ENCODE peak calls at places on chromosome 5, in five cellular contexts. J is foreskin fibroblast, M is spleen, X is adrenal gland, L is MM.1S. E is an unnamed sample.

GRCh38 chr5:80186634-80187033 is 69.2 kb downstream of the SERINC5 start:
- DNase-seq in J (no peak), L (no peak), X (no peak), M (no peak), E (no peak)

GRCh38 chr5:150208187-150209015 is 18.5 kb downstream of the SLC6A7 start:
- DNase-seq in J (peak; percentile 51), L (no peak), X (no peak), M (no peak), E (no peak)

GRCh38 chr5:175649967-175650366 is 7.9 kb upstream of the HRH2 start:
- DNase-seq in J (no peak), X (no peak), M (no peak), L (no peak), E (no peak)

GRCh38 chr5:64637144-64637543 is 53.2 kb upstream of the SHISAL2B start:
- DNase-seq in J (no peak), X (no peak), M (no peak), L (no peak), E (no peak)

GRCh38 chr5:130198927-130199326 is 294.7 kb downstream of the CHSY3 start:
- DNase-seq in X (no peak), M (no peak), J (no peak), L (peak; percentile 40), E (peak; percentile 7)

GRCh38 chr5:111719773-111720172 is 37.2 kb downstream of the NREP start:
- DNase-seq in J (no peak), M (no peak), X (no peak), L (no peak), E (no peak)

GRCh38 chr5:34656700-34657549 is 797 bp downstream of the RAI14 start:
- DNase-seq in X (peak; percentile 26), J (no peak), L (no peak), M (no peak), E (no peak)

GRCh38 chr5:153402550-153402949 is 87.9 kb upstream of the GRIA1 start:
- DNase-seq in X (no peak), J (peak; percentile 40), M (no peak), L (no peak), E (peak; percentile 14)

GRCh38 chr5:150779397-150780179 is 1.0 kb downstream of the SMIM3 start:
- DNase-seq in J (peak; percentile 54), X (no peak), L (no peak), M (no peak), E (no peak)

GRCh38 chr5:112977440-112977861 is 853 bp downstream of the DCP2 start:
- DNase-seq in L (peak; percentile 18), M (no peak), X (no peak), J (no peak), E (no peak)

GRCh38 chr5:150161242-150162141 is 5.1 kb upstream of the CDX1 start:
- DNase-seq in M (peak; percentile 92), X (peak; percentile 89), L (peak; percentile 72), J (no peak), E (no peak)

GRCh38 chr5:20972419-20972925 is 984.5 kb upstream of the CDH18 start:
- DNase-seq in L (peak; percentile 76), M (no peak), J (no peak), X (no peak), E (no peak)

GRCh38 chr5:52800394-52801213 is 12.9 kb downstream of the ITGA1 start:
- DNase-seq in M (peak; percentile 91), J (peak; percentile 73), X (peak; percentile 88), L (peak; percentile 11), E (no peak)

GRCh38 chr5:92518318-92518913 is 1062.6 kb downstream of the NR2F1-AS1 start:
- DNase-seq in L (peak; percentile 72), J (peak; percentile 54), M (no peak), X (peak; percentile 22), E (peak; percentile 44)

GRCh38 chr5:463952-464351 is 21.0 kb downstream of the EXOC3 start:
- DNase-seq in J (no peak), M (peak; percentile 92), L (no peak), X (no peak), E (no peak)

GRCh38 chr5:127256886-127257597 is 33.6 kb upstream of the MEGF10 start:
- DNase-seq in J (no peak), L (no peak), M (no peak), X (no peak), E (no peak)

GRCh38 chr5:124806026-124806856 is 59.8 kb upstream of the ZNF608 start:
- DNase-seq in X (peak; percentile 91), J (peak; percentile 66), L (no peak), M (no peak), E (peak; percentile 25)

GRCh38 chr5:17882760-17883488 is 248.7 kb downstream of the TAF11L14 start:
- DNase-seq in J (no peak), L (no peak), X (no peak), M (no peak), E (no peak)

GRCh38 chr5:146474040-146474439 is 26.9 kb downstream of the TCERG1 start:
- DNase-seq in M (no peak), L (no peak), J (no peak), X (no peak), E (no peak)

GRCh38 chr5:146475190-146475801 is 28.2 kb downstream of the TCERG1 start:
- DNase-seq in L (no peak), J (no peak), M (no peak), X (no peak), E (no peak)

DNA sequence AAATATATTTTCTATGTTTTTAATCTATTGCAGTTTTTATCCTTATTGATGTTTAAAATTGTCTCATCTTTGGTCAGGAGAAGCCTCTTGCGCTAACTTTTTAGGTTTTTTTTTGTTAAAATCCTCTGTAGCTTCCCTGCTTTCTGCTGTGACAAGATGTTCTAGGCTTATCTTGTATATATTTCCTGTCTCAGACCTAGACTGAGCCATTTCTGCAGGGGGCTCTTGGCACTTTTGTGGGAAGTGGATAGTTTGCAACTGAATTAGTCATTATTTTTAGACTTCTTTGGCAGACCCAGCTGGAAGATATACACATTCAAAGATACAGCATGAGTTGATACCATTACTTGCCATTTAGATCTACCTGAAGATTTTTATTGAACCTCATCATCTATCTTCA is 28.8 kb downstream of the TCERG1 start:
- DNase-seq in X (no peak), J (no peak), L (no peak), M (no peak), E (no peak)
- TF ChIP-seq CTCF in X (no peak), J (no peak), L (no peak), M (no peak), E (no peak)

DNA sequence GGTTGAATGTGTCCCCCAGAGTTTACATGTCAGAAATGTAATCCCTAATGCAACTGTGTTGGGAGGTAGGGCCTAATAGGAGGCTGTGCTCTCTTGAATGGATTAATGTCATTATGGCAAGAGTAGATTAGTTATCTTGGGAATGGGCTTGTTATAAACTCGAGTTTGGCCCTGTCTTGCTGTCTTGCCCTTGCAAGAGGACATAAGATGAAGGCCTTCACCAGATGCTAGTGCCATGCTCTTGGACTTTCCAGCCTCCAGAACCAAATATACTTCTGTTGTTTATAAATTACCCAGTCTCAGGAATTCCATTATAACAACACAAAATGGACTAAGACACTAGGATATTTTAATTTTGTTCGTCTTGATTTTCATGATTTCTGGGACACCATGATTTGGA is 5.4 kb downstream of the PIK3R1 start:
- DNase-seq in L (no peak), M (no peak), J (no peak), X (no peak), E (no peak)
- H3K4me3 ChIP-seq in L (no peak overlapping the region), M (peak overlapping the region; percentile 89), J (no peak overlapping the region), X (no peak overlapping the region), E (no peak overlapping the region)

DNA sequence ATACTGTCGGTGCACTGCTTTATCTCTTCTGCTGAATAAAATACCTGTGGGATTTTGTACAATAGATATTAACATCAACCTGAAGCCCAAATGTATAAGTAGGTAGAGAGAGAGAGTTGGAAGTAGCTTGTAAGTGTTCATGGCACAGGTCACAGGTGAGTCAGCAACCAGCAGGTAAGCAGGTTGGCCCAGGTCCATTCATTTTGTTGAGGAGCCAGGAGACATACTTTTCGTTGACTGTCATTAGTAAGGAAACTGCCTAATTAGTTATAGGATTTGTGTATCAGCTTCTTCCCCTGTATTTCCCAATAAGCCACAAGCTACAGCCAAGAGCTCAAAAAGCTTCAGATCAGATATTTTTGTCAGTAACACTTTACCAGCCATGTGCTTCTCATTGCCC is 650.8 kb downstream of the IRX1 start:
- DNase-seq in J (no peak), X (no peak), M (no peak), L (no peak), E (no peak)
- TF ChIP-seq CTCF in J (no peak), X (no peak), M (no peak), L (no peak), E (no peak)

GRCh38 chr5:40376566-40376965 is 303.1 kb upstream of the PTGER4 start:
- DNase-seq in X (no peak), M (no peak), J (no peak), L (no peak), E (no peak)
- H3K4me3 ChIP-seq in X (no peak overlapping the region), M (no peak overlapping the region), J (no peak overlapping the region), L (no peak overlapping the region), E (no peak overlapping the region)

GRCh38 chr5:135241536-135241935 is 157.5 kb downstream of the MACROH2A1 start:
- DNase-seq in J (no peak), L (no peak), X (no peak), M (no peak), E (no peak)
- TF ChIP-seq CTCF in J (no peak), L (no peak), X (no peak), M (no peak), E (no peak)

GRCh38 chr5:115297043-115297442 is 589 bp upstream of the CCDC112 start:
- DNase-seq in J (peak; percentile 3), M (no peak), X (peak; percentile 37), L (no peak), E (no peak)
- H3K4me3 ChIP-seq in J (no peak overlapping the region), M (peak overlapping the region; percentile 98), X (no peak overlapping the region), L (peak overlapping the region; percentile 40), E (no peak overlapping the region)

DNA sequence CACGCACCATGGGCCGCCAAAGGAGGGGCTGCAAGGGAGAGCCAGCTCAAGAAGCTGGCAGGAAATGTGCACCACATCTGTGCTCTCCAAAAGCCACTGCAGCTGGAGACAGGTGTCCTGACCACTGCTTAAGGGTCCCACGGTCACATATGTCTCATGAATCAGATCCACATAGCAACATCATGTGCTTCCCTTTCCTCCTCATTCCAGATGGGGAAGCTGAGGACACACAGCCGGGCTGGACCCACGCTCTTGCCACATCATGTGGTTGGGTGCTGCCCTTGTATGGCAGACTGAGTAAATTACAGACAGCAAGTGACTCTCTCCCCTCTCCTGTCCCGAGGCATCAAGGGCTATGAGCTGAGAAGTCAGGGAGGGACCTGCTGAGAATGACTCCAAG is 58.3 kb downstream of the NSUN2 start:
- DNase-seq in L (no peak), X (no peak), M (no peak), J (no peak), E (no peak)
- TF ChIP-seq CTCF in L (no peak), X (no peak), M (no peak), J (no peak), E (no peak)

GRCh38 chr5:180289966-180290365 is 1.9 kb downstream of the MAPK9 start:
- DNase-seq in X (peak; percentile 35), M (no peak), L (no peak), J (no peak), E (no peak)
- H3K4me3 ChIP-seq in X (no peak overlapping the region), M (no peak overlapping the region), L (no peak overlapping the region), J (no peak overlapping the region), E (no peak overlapping the region)